ENCODE peak calls at places on chromosomes 12 and 14, in eight cellular contexts. L is fibroblast of pulmonary artery, K is heart left ventricle, I is SK-N-SH, S is body of pancreas, F is BJ, W is astrocyte of the spinal cord, X is AG04450. U is an unnamed sample.
A peak's percentile ranks its signal among the peaks of the same experiment; 100 is the strongest.

GRCh38 chr12:2488596-2488995 is 306.2 kb upstream of the FKBP4 start:
- DNase-seq in L (no peak), K (no peak), I (no peak), S (no peak), F (no peak), W (no peak), X (no peak), U (no peak)

GRCh38 chr12:76030378-76031080 is 1.0 kb downstream of the PHLDA1 start:
- DNase-seq in L (peak; percentile 61), K (peak; percentile 46), I (peak; percentile 67), S (peak; percentile 58), F (no peak), W (no peak), X (no peak), U (no peak)

GRCh38 chr12:108839011-108839889 is 18.1 kb downstream of the SSH1 start:
- DNase-seq in L (peak; percentile 89), K (peak; percentile 61), I (peak; percentile 61), S (peak; percentile 37), F (peak; percentile 79), W (peak; percentile 69), X (no peak), U (no peak)

GRCh38 chr14:54450535-54450934 is 9.4 kb upstream of the CNIH1 start:
- DNase-seq in L (peak; percentile 21), K (no peak), I (peak; percentile 39), S (peak; percentile 27), F (peak; percentile 56), W (peak; percentile 39), X (no peak), U (no peak)

GRCh38 chr12:53060721-53061276 is 10.9 kb downstream of the TNS2 start:
- DNase-seq in L (no peak), K (no peak), I (no peak), S (peak; percentile 48), F (no peak), W (no peak), X (no peak), U (no peak)

GRCh38 chr14:20712900-20713299 is 24.3 kb downstream of the ANG start:
- DNase-seq in L (no peak), K (no peak), I (no peak), S (no peak), F (no peak), W (no peak), X (no peak), U (no peak)

GRCh38 chr12:48717252-48717695 is 767 bp upstream of the CCNT1 start:
- DNase-seq in L (no peak), K (no peak), I (no peak), S (no peak), F (no peak), W (peak; percentile 16), X (no peak), U (no peak)

GRCh38 chr12:123097521-123098084 is 53.3 kb downstream of the PITPNM2 start:
- DNase-seq in L (no peak), K (peak; percentile 80), I (no peak), S (peak; percentile 39), F (no peak), W (no peak), X (no peak), U (no peak)

GRCh38 chr14:93048843-93049242 is 66.9 kb downstream of the ITPK1 start:
- DNase-seq in L (no peak), K (no peak), I (no peak), S (no peak), F (no peak), W (no peak), X (no peak), U (no peak)

GRCh38 chr14:69151458-69152180 is 1.3 kb downstream of the DCAF5 start:
- DNase-seq in L (peak; percentile 63), K (peak; percentile 76), I (peak; percentile 93), S (peak; percentile 78), F (no peak), W (peak; percentile 69), X (no peak), U (no peak)

GRCh38 chr12:123058980-123059379 is 78.5 kb downstream of the ARL6IP4 start:
- DNase-seq in L (no peak), K (no peak), I (no peak), S (peak; percentile 28), F (no peak), W (no peak), X (no peak), U (no peak)

GRCh38 chr12:127383281-127383680 is 883.7 kb upstream of the TMEM132C start:
- DNase-seq in L (no peak), K (no peak), I (no peak), S (no peak), F (no peak), W (peak; percentile 85), X (no peak), U (no peak)

GRCh38 chr14:42665083-42665482 is 1058.4 kb downstream of the LRFN5 start:
- DNase-seq in L (no peak), K (no peak), I (no peak), S (no peak), F (no peak), W (no peak), X (no peak), U (no peak)

GRCh38 chr12:101299931-101300330 is 20.0 kb downstream of the UTP20 start:
- DNase-seq in L (no peak), K (no peak), I (no peak), S (no peak), F (no peak), W (no peak), X (no peak), U (no peak)

GRCh38 chr12:24113701-24114100 is 164.2 kb upstream of the SOX5 start:
- DNase-seq in L (peak; percentile 40), K (no peak), I (no peak), S (no peak), F (no peak), W (peak; percentile 11), X (no peak), U (no peak)

GRCh38 chr12:123398918-123399617 is 15.1 kb downstream of the KMT5A start:
- DNase-seq in L (no peak), K (peak; percentile 23), I (no peak), S (no peak), F (no peak), W (no peak), X (no peak), U (no peak)

GRCh38 chr14:26841920-26842741 is 244.3 kb upstream of the NOVA1 start:
- DNase-seq in L (peak; percentile 100), K (peak; percentile 38), I (no peak), S (peak; percentile 84), F (peak; percentile 88), W (peak; percentile 96), X (peak; percentile 0), U (peak; percentile 100)

GRCh38 chr12:98909749-98910148 is 264.7 kb downstream of the APAF1 start:
- DNase-seq in L (no peak), K (no peak), I (no peak), S (no peak), F (no peak), W (no peak), X (no peak), U (no peak)

GRCh38 chr14:64702493-64703392 is 1.5 kb upstream of the PLEKHG3 start:
- DNase-seq in L (no peak), K (no peak), I (no peak), S (peak; percentile 84), F (no peak), W (no peak), X (no peak), U (no peak)

GRCh38 chr12:131795688-131796410 is 32.3 kb upstream of the MMP17 start:
- DNase-seq in L (no peak), K (no peak), I (no peak), S (no peak), F (no peak), W (no peak), X (no peak), U (no peak)
- H3K4me3 ChIP-seq in L (no peak overlapping the region), K (no peak overlapping the region), I (no peak overlapping the region), S (no peak overlapping the region), F (no peak overlapping the region), W (no peak overlapping the region), X (no peak overlapping the region), U (no peak overlapping the region)

DNA sequence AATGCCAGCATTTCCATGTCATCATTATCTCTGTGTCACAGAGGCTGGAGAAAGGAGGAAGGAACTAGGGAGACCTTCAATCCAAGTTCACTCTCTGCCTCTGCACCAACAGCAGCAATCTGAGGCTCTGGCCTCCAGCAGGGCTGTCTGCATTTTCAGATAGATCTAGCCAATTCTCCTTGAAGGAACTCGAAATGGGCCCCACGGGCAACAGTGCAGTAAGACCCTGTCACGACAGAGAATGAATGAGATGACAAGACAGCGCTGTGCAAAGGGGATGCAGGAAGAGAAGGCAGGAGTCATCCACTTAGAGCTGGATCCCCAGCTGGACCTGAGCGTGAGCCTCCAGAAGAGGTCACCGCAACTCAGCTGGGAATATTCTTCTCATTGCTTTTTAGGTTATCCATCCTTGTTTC is 183.7 kb upstream of the GZMB start:
- DNase-seq in L (peak; percentile 62), K (no peak), I (no peak), S (no peak), F (no peak), W (no peak), X (no peak), U (no peak)
- TF ChIP-seq CTCF in L (peak; percentile 72), K (peak; percentile 16), I (no peak), S (peak; percentile 19), F (peak; percentile 72), W (peak; percentile 67), X (peak; percentile 43), U (peak; percentile 47)

DNA sequence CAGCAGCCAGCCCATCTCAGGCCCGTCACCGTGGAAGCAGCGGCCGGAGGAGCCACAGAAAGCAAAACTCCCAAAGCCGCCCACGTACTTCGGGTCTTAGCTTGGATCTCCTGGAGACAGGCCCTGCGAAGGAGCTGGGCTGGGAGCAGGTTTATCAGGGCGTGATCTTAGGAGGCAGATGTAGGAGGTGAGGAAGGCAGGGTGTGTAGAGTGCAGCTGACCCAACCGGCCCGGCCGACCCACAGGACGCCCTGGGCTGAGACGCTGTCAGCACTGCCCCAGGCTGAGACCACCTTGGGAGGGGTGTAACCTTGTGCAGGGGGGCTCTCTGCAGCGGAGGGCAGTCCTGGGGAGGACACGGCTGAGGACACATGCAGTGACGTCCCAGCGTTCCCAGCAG is 30.7 kb upstream of the FBRSL1 start:
- DNase-seq in L (no peak), K (no peak), I (no peak), S (no peak), F (no peak), W (no peak), X (no peak), U (no peak)
- H3K4me3 ChIP-seq in L (no peak overlapping the region), K (no peak overlapping the region), I (no peak overlapping the region), S (no peak overlapping the region), F (no peak overlapping the region), W (no peak overlapping the region), X (no peak overlapping the region), U (no peak overlapping the region)

DNA sequence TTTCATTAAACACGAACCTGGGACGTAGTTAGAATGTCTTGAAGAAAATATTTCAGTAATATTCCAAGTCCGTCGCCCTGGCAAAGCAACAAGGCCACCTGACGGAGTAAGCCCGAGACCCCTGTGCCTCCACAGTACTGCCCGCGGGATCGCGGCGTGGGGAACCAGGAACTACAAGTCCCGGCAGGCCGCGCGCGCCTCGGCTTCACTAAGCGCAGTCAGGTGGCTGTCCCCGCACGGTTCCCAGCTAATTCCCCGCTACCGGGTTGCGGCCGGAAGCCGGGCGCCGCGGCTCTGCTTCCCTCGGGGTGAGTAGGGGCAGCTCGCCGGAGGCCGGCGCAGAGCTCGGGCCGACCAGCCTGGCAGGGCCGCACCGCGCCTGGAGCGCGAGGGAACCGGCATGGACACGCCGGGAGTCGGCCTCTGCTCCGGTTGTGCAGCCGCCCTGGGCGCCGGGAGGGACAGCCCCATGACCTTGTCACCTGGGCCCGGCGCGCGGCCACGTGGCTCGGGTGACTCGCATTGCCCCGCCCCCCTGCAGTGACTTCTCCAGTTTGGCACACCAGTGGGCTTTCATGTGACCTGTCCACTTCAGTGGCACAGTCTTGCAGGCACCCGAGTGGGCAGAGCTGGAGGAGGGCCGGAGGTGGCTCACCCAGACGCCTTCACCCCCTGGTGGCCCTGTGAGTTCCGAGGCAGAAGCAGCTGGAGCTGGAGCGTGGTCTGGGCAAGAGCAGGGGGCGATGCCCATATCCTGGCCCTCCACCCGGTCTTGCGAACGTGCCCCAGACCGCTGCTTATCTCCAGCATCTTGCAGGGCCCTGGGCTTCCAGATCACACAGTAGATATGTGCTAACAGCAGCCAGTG is at the start of gene ADCK1:
- DNase-seq in L (peak; percentile 77), K (peak; percentile 91), I (peak; percentile 90), S (peak; percentile 90), F (peak; percentile 19), W (peak; percentile 74), X (peak; percentile 24), U (no peak)
- TF ChIP-seq CTCF in L (peak; percentile 59), K (peak; percentile 20), I (peak; percentile 46), S (peak; percentile 52), F (peak; percentile 69), W (peak; percentile 49), X (peak; percentile 53), U (peak; percentile 52)

U was measured in epithelial cell of proximal tubule.